ENCODE peak calls at places on chromosomes 7 and 10, in seven cellular contexts. One of them, this sample, is unnamed.

GRCh38 chr7:17971392-17971791 is 31.1 kb upstream of the SNX13 start:
- DNase-seq in cardiac fibroblast: peak; percentile 35
- DNase-seq in cardiac muscle cell: peak; percentile 48
- DNase-seq in OCI-LY7: no peak
- DNase-seq in GM06990: no peak
- DNase-seq in fibroblast of lung: peak; percentile 27
- DNase-seq in GM12878: no peak
- DNase-seq in this sample: no peak

GRCh38 chr10:61905837-61906236 is 4.3 kb downstream of the ARID5B start:
- DNase-seq in GM06990: no peak
- DNase-seq in cardiac fibroblast: no peak
- DNase-seq in fibroblast of lung: no peak
- DNase-seq in GM12878: no peak
- DNase-seq in cardiac muscle cell: no peak
- DNase-seq in OCI-LY7: no peak
- DNase-seq in this sample: no peak

GRCh38 chr10:111084346-111085255 is 7.8 kb downstream of the ADRA2A start:
- DNase-seq in OCI-LY7: no peak
- DNase-seq in GM06990: no peak
- DNase-seq in cardiac fibroblast: no peak
- DNase-seq in GM12878: no peak
- DNase-seq in fibroblast of lung: no peak
- DNase-seq in cardiac muscle cell: no peak
- DNase-seq in this sample: no peak

GRCh38 chr10:110511734-110512449 is 14.2 kb downstream of the DUSP5 start:
- DNase-seq in fibroblast of lung: peak; percentile 68
- DNase-seq in GM06990: no peak
- DNase-seq in cardiac fibroblast: peak; percentile 65
- DNase-seq in cardiac muscle cell: peak; percentile 71
- DNase-seq in GM12878: no peak
- DNase-seq in OCI-LY7: no peak
- DNase-seq in this sample: no peak

GRCh38 chr7:112056409-112056808 is 149.8 kb downstream of the DOCK4 start:
- DNase-seq in GM12878: peak; percentile 27
- DNase-seq in GM06990: peak; percentile 25
- DNase-seq in cardiac fibroblast: peak; percentile 96
- DNase-seq in cardiac muscle cell: peak; percentile 22
- DNase-seq in OCI-LY7: no peak
- DNase-seq in fibroblast of lung: no peak
- DNase-seq in this sample: peak; percentile 3

GRCh38 chr7:86199881-86200280 is 443.8 kb upstream of the GRM3 start:
- DNase-seq in cardiac fibroblast: no peak
- DNase-seq in GM12878: no peak
- DNase-seq in OCI-LY7: no peak
- DNase-seq in fibroblast of lung: no peak
- DNase-seq in GM06990: no peak
- DNase-seq in cardiac muscle cell: no peak
- DNase-seq in this sample: no peak

GRCh38 chr10:129809841-129810240 is 154.2 kb downstream of the EBF3 start:
- DNase-seq in cardiac muscle cell: no peak
- DNase-seq in GM12878: no peak
- DNase-seq in cardiac fibroblast: no peak
- DNase-seq in GM06990: no peak
- DNase-seq in fibroblast of lung: no peak
- DNase-seq in OCI-LY7: no peak
- DNase-seq in this sample: no peak

GRCh38 chr7:70694909-70695803 is 436.8 kb upstream of the GALNT17 start:
- DNase-seq in fibroblast of lung: peak; percentile 23
- DNase-seq in OCI-LY7: peak; percentile 34
- DNase-seq in cardiac fibroblast: peak; percentile 36
- DNase-seq in GM06990: peak; percentile 57
- DNase-seq in GM12878: no peak
- DNase-seq in cardiac muscle cell: peak; percentile 21
- DNase-seq in this sample: no peak

GRCh38 chr7:36633377-36633776 is 90.9 kb downstream of the AOAH start:
- DNase-seq in GM12878: no peak
- DNase-seq in OCI-LY7: no peak
- DNase-seq in fibroblast of lung: no peak
- DNase-seq in GM06990: no peak
- DNase-seq in cardiac fibroblast: no peak
- DNase-seq in cardiac muscle cell: no peak
- DNase-seq in this sample: no peak
- TF ChIP-seq CTCF in GM12878: no peak
- TF ChIP-seq CTCF in OCI-LY7: no peak
- TF ChIP-seq CTCF in fibroblast of lung: no peak
- TF ChIP-seq CTCF in GM06990: no peak
- TF ChIP-seq CTCF in cardiac fibroblast: no peak
- TF ChIP-seq CTCF in cardiac muscle cell: no peak
- TF ChIP-seq CTCF in this sample: no peak

GRCh38 chr10:43077421-43078171 is 727 bp downstream of the RET start:
- DNase-seq in fibroblast of lung: no peak
- DNase-seq in cardiac fibroblast: peak; percentile 21
- DNase-seq in GM06990: no peak
- DNase-seq in cardiac muscle cell: no peak
- DNase-seq in GM12878: no peak
- DNase-seq in OCI-LY7: no peak
- DNase-seq in this sample: no peak
- H3K4me3 ChIP-seq in fibroblast of lung: no peak overlapping the region
- H3K4me3 ChIP-seq in cardiac fibroblast: peak overlapping the region; percentile 19
- H3K4me3 ChIP-seq in GM06990: no peak overlapping the region
- H3K4me3 ChIP-seq in cardiac muscle cell: peak overlapping the region; percentile 32
- H3K4me3 ChIP-seq in GM12878: no peak overlapping the region
- H3K4me3 ChIP-seq in OCI-LY7: no peak overlapping the region
- H3K4me3 ChIP-seq in this sample: no peak overlapping the region

GRCh38 chr10:68001000-68001399 is 74.1 kb downstream of the HERC4 start:
- DNase-seq in cardiac muscle cell: no peak
- DNase-seq in GM12878: no peak
- DNase-seq in cardiac fibroblast: no peak
- DNase-seq in OCI-LY7: no peak
- DNase-seq in fibroblast of lung: no peak
- DNase-seq in GM06990: no peak
- DNase-seq in this sample: no peak

GRCh38 chr10:68007356-68007755 is 67.7 kb downstream of the HERC4 start:
- DNase-seq in cardiac fibroblast: no peak
- DNase-seq in fibroblast of lung: no peak
- DNase-seq in OCI-LY7: no peak
- DNase-seq in cardiac muscle cell: no peak
- DNase-seq in GM06990: no peak
- DNase-seq in GM12878: no peak
- DNase-seq in this sample: no peak

GRCh38 chr10:68001539-68001938 is 73.5 kb downstream of the HERC4 start:
- DNase-seq in cardiac muscle cell: no peak
- DNase-seq in cardiac fibroblast: no peak
- DNase-seq in fibroblast of lung: no peak
- DNase-seq in GM06990: no peak
- DNase-seq in GM12878: no peak
- DNase-seq in OCI-LY7: no peak
- DNase-seq in this sample: no peak
- TF ChIP-seq CTCF in cardiac muscle cell: no peak
- TF ChIP-seq CTCF in cardiac fibroblast: no peak
- TF ChIP-seq CTCF in fibroblast of lung: no peak
- TF ChIP-seq CTCF in GM06990: no peak
- TF ChIP-seq CTCF in GM12878: no peak
- TF ChIP-seq CTCF in OCI-LY7: no peak
- TF ChIP-seq CTCF in this sample: no peak

GRCh38 chr10:4242561-4243035 is 457.6 kb upstream of the KLF6 start:
- DNase-seq in cardiac fibroblast: peak; percentile 93
- DNase-seq in GM12878: no peak
- DNase-seq in GM06990: no peak
- DNase-seq in fibroblast of lung: peak; percentile 98
- DNase-seq in OCI-LY7: no peak
- DNase-seq in cardiac muscle cell: peak; percentile 83
- DNase-seq in this sample: no peak
- H3K4me3 ChIP-seq in cardiac fibroblast: no peak overlapping the region
- H3K4me3 ChIP-seq in GM12878: no peak overlapping the region
- H3K4me3 ChIP-seq in GM06990: no peak overlapping the region
- H3K4me3 ChIP-seq in fibroblast of lung: peak overlapping the region; percentile 36
- H3K4me3 ChIP-seq in OCI-LY7: no peak overlapping the region
- H3K4me3 ChIP-seq in cardiac muscle cell: no peak overlapping the region
- H3K4me3 ChIP-seq in this sample: no peak overlapping the region

GRCh38 chr10:91681361-91682276 is 48.7 kb upstream of the PPP1R3C start:
- DNase-seq in GM12878: no peak
- DNase-seq in GM06990: no peak
- DNase-seq in OCI-LY7: no peak
- DNase-seq in cardiac fibroblast: no peak
- DNase-seq in cardiac muscle cell: peak; percentile 23
- DNase-seq in fibroblast of lung: peak; percentile 40
- DNase-seq in this sample: no peak

GRCh38 chr10:91682912-91683311 is 50.0 kb upstream of the PPP1R3C start:
- DNase-seq in fibroblast of lung: no peak
- DNase-seq in cardiac fibroblast: no peak
- DNase-seq in GM12878: no peak
- DNase-seq in GM06990: no peak
- DNase-seq in OCI-LY7: no peak
- DNase-seq in cardiac muscle cell: no peak
- DNase-seq in this sample: no peak

GRCh38 chr10:91680521-91680920 is 47.6 kb upstream of the PPP1R3C start:
- DNase-seq in OCI-LY7: no peak
- DNase-seq in fibroblast of lung: no peak
- DNase-seq in GM06990: no peak
- DNase-seq in cardiac muscle cell: no peak
- DNase-seq in GM12878: no peak
- DNase-seq in cardiac fibroblast: no peak
- DNase-seq in this sample: no peak

GRCh38 chr10:91684841-91685240 is 52.0 kb upstream of the PPP1R3C start:
- DNase-seq in GM12878: no peak
- DNase-seq in OCI-LY7: no peak
- DNase-seq in fibroblast of lung: no peak
- DNase-seq in GM06990: no peak
- DNase-seq in cardiac muscle cell: no peak
- DNase-seq in cardiac fibroblast: no peak
- DNase-seq in this sample: no peak

DNA sequence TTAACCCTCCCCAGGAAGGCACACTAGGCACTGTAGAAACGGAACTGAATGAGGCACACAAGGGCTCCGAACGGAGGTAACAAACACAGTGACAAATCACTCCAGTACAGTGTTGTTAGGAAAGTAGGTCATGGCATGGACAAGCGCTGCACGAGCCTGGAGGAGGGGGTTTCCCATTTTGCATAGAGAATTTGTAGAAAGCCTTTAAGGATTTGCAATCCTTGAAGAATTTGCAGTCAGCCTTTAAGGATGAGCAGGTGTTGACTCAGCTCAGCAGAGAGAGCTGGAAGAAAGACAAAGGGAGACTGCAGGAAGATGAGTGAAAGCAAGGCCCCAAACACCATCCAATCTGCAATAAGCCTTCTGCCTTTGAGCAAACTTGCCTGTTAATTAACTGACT is 51.1 kb upstream of the PPP1R3C start:
- DNase-seq in cardiac muscle cell: peak; percentile 37
- DNase-seq in GM12878: no peak
- DNase-seq in cardiac fibroblast: peak; percentile 95
- DNase-seq in OCI-LY7: no peak
- DNase-seq in GM06990: no peak
- DNase-seq in fibroblast of lung: peak; percentile 89
- DNase-seq in this sample: no peak
- TF ChIP-seq CTCF in cardiac muscle cell: no peak
- TF ChIP-seq CTCF in GM12878: no peak
- TF ChIP-seq CTCF in cardiac fibroblast: no peak
- TF ChIP-seq CTCF in OCI-LY7: no peak
- TF ChIP-seq CTCF in GM06990: no peak
- TF ChIP-seq CTCF in fibroblast of lung: no peak
- TF ChIP-seq CTCF in this sample: no peak

DNA sequence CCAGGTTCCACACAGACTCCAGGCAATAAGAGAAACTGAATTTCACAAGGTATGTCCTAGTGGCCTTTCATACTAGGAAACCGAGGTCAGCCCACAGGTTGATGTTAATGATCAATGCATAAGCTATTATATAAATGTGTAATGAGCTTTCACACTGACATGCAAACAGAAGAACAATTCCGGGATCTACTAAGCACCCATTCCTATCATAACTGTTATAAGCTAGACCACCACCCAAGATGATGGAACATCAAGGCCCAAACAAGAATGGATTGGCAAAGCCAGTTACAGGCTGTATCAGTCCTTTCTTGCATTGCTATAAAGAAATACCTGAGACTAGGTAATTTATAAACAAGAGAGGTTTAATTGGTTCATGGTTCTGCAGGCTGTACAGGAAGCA is 15.2 kb downstream of the SORBS1 start:
- DNase-seq in GM06990: no peak
- DNase-seq in cardiac muscle cell: no peak
- DNase-seq in OCI-LY7: no peak
- DNase-seq in cardiac fibroblast: no peak
- DNase-seq in GM12878: no peak
- DNase-seq in fibroblast of lung: no peak
- DNase-seq in this sample: no peak
- H3K4me3 ChIP-seq in GM06990: no peak overlapping the region
- H3K4me3 ChIP-seq in cardiac muscle cell: no peak overlapping the region
- H3K4me3 ChIP-seq in OCI-LY7: no peak overlapping the region
- H3K4me3 ChIP-seq in cardiac fibroblast: no peak overlapping the region
- H3K4me3 ChIP-seq in GM12878: no peak overlapping the region
- H3K4me3 ChIP-seq in fibroblast of lung: no peak overlapping the region
- H3K4me3 ChIP-seq in this sample: no peak overlapping the region

DNA sequence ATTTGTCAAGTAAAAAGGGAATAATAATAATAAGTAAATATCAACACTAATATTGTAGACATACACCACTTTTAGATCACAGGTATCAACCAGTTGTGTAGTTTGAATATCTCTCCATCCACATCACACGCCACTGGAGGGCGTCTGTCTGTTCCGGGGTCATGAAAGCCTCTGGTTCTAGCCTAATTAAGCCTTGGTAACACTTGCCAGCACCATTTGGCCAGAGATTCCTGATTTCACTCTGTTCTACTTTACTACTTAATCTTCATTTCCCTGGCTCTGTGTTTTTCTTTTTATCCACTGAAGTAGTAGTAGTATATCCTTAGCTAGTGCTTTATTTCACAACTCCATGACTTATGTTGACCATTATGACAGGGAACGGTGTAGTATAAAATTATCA is 285.6 kb upstream of the POM121L12 start:
- DNase-seq in GM12878: no peak
- DNase-seq in OCI-LY7: peak; percentile 9
- DNase-seq in fibroblast of lung: no peak
- DNase-seq in GM06990: no peak
- DNase-seq in cardiac fibroblast: no peak
- DNase-seq in cardiac muscle cell: no peak
- DNase-seq in this sample: no peak
- TF ChIP-seq CTCF in GM12878: no peak
- TF ChIP-seq CTCF in OCI-LY7: peak; percentile 52
- TF ChIP-seq CTCF in fibroblast of lung: no peak
- TF ChIP-seq CTCF in GM06990: no peak
- TF ChIP-seq CTCF in cardiac fibroblast: no peak
- TF ChIP-seq CTCF in cardiac muscle cell: no peak
- TF ChIP-seq CTCF in this sample: no peak

GRCh38 chr7:7698930-7699329 is 19.5 kb downstream of the RPA3 start:
- DNase-seq in OCI-LY7: no peak
- DNase-seq in GM06990: no peak
- DNase-seq in GM12878: no peak
- DNase-seq in cardiac muscle cell: no peak
- DNase-seq in fibroblast of lung: no peak
- DNase-seq in cardiac fibroblast: no peak
- DNase-seq in this sample: no peak
- H3K4me3 ChIP-seq in OCI-LY7: no peak overlapping the region
- H3K4me3 ChIP-seq in GM06990: no peak overlapping the region
- H3K4me3 ChIP-seq in GM12878: no peak overlapping the region
- H3K4me3 ChIP-seq in cardiac muscle cell: no peak overlapping the region
- H3K4me3 ChIP-seq in fibroblast of lung: no peak overlapping the region
- H3K4me3 ChIP-seq in cardiac fibroblast: no peak overlapping the region
- H3K4me3 ChIP-seq in this sample: no peak overlapping the region

This sample was measured in GM12864.